ENCODE peak calls at places on chromosomes 4 and X, in four cellular contexts. B is GM12878, W is K562, R is HepG2. G is an unnamed sample.
A peak's percentile ranks its signal among the peaks of the same experiment; 100 is the strongest.

GRCh38 chr4:176538217-176538925 is 218.6 kb downstream of the SPCS3 start:
- DNase-seq in B (no peak), W (no peak), R (no peak), G (no peak)

GRCh38 chrX:13151806-13152510 is 107.5 kb upstream of the FAM9C start:
- DNase-seq in B (no peak), W (no peak), R (no peak), G (no peak)

GRCh38 chrX:115393271-115393670 is 103.8 kb downstream of the LUZP4 start:
- DNase-seq in B (no peak), W (no peak), R (peak; percentile 46), G (no peak)

GRCh38 chr4:10054571-10055041 is 33.3 kb upstream of the SLC2A9 start:
- DNase-seq in B (no peak), W (no peak), R (peak; percentile 48), G (no peak)

GRCh38 chr4:152246659-152247058 is 289.2 kb downstream of the FBXW7 start:
- DNase-seq in B (no peak), W (no peak), R (no peak), G (no peak)

GRCh38 chr4:142095886-142096605 is 459.7 kb downstream of the IL15 start:
- DNase-seq in B (no peak), W (no peak), R (no peak), G (no peak)

GRCh38 chr4:55125087-55125721 is at the start of gene KDR:
- DNase-seq in B (no peak), W (peak; percentile 12), R (no peak), G (peak; percentile 61)

GRCh38 chrX:50448565-50448964 is 22.1 kb downstream of the DGKK start:
- DNase-seq in B (no peak), W (peak; percentile 21), R (peak; percentile 62), G (peak; percentile 33)

GRCh38 chrX:63282077-63282476 is 69.1 kb downstream of the SPIN4 start:
- DNase-seq in B (no peak), W (no peak), R (no peak), G (no peak)

GRCh38 chrX:135086197-135086854 is 34.0 kb downstream of the ETDB start:
- DNase-seq in B (peak; percentile 15), W (peak; percentile 45), R (peak; percentile 39), G (peak; percentile 64)

GRCh38 chr4:180059216-180059881 is 2183.9 kb upstream of the TENM3 start:
- DNase-seq in B (no peak), W (no peak), R (no peak), G (peak; percentile 29)

GRCh38 chr4:1330761-1331590 is 16.0 kb upstream of the UVSSA start:
- DNase-seq in B (no peak), W (no peak), R (no peak), G (no peak)

GRCh38 chrX:123324628-123325027 is 140.6 kb downstream of the GRIA3 start:
- DNase-seq in B (no peak), W (no peak), R (no peak), G (no peak)

GRCh38 chr4:112213091-112213490 is 18.5 kb upstream of the AP1AR start:
- DNase-seq in B (no peak), W (no peak), R (peak; percentile 30), G (no peak)

GRCh38 chr4:15325987-15326386 is 101.8 kb upstream of the C1QTNF7 start:
- DNase-seq in B (no peak), W (no peak), R (no peak), G (no peak)

GRCh38 chr4:165368114-165368513 is 10.7 kb upstream of the CPE start:
- DNase-seq in B (no peak), W (no peak), R (no peak), G (peak; percentile 17)

GRCh38 chrX:10676239-10676971 is 56.0 kb upstream of the MID1 start:
- DNase-seq in B (no peak), W (no peak), R (no peak), G (no peak)

GRCh38 chrX:45347877-45348675 is 147.4 kb upstream of the DIPK2B start:
- DNase-seq in B (no peak), W (no peak), R (no peak), G (no peak)

GRCh38 chrX:143635915-143636314 is at the start of gene SLITRK4:
- DNase-seq in B (no peak), W (no peak), R (no peak), G (no peak)

GRCh38 chr4:1278336-1278670 is 11.4 kb upstream of the MAEA start:
- DNase-seq in B (no peak), W (no peak), R (no peak), G (no peak)

GRCh38 chr4:143587703-143588102 is 74.2 kb downstream of the SMARCA5 start:
- DNase-seq in B (no peak), W (no peak), R (no peak), G (no peak)

GRCh38 chr4:96154676-96155075 is 314.8 kb downstream of the PDHA2 start:
- DNase-seq in B (no peak), W (no peak), R (no peak), G (no peak)

GRCh38 chr4:3305610-3306371 is 13.0 kb downstream of the RGS12 start:
- DNase-seq in B (no peak), W (no peak), R (no peak), G (no peak)

GRCh38 chr4:6493668-6494304 is 21.4 kb upstream of the PPP2R2C start:
- DNase-seq in B (no peak), W (no peak), R (no peak), G (no peak)

GRCh38 chr4:26803462-26803861 is 57.2 kb upstream of the STIM2 start:
- DNase-seq in B (no peak), W (no peak), R (no peak), G (no peak)

GRCh38 chrX:39907964-39908616 is 189.7 kb downstream of the BCOR start:
- DNase-seq in B (no peak), W (no peak), R (peak; percentile 61), G (no peak)

GRCh38 chr4:186644737-186645261 is 78.9 kb downstream of the FAT1 start:
- DNase-seq in B (no peak), W (no peak), R (peak; percentile 80), G (no peak)

GRCh38 chr4:94409947-94410346 is 41.8 kb upstream of the PDLIM5 start:
- DNase-seq in B (no peak), W (no peak), R (no peak), G (no peak)

GRCh38 chrX:45850775-45851433 is 650.2 kb upstream of the DIPK2B start:
- DNase-seq in B (no peak), W (no peak), R (peak; percentile 6), G (peak; percentile 31)

GRCh38 chr4:129063640-129064039 is 29.7 kb downstream of the SCLT1 start:
- DNase-seq in B (no peak), W (no peak), R (no peak), G (no peak)

GRCh38 chrX:39850630-39851152 is 247.1 kb downstream of the BCOR start:
- DNase-seq in B (no peak), W (peak; percentile 75), R (no peak), G (no peak)

GRCh38 chrX:78759081-78759480 is 11.6 kb downstream of the LPAR4 start:
- DNase-seq in B (no peak), W (no peak), R (no peak), G (no peak)

GRCh38 chrX:17032351-17032750 is 85.9 kb downstream of the REPS2 start:
- DNase-seq in B (no peak), W (no peak), R (no peak), G (no peak)
- TF ChIP-seq TARDBP in B (no peak), W (no peak), R (no peak), G (no peak)

DNA sequence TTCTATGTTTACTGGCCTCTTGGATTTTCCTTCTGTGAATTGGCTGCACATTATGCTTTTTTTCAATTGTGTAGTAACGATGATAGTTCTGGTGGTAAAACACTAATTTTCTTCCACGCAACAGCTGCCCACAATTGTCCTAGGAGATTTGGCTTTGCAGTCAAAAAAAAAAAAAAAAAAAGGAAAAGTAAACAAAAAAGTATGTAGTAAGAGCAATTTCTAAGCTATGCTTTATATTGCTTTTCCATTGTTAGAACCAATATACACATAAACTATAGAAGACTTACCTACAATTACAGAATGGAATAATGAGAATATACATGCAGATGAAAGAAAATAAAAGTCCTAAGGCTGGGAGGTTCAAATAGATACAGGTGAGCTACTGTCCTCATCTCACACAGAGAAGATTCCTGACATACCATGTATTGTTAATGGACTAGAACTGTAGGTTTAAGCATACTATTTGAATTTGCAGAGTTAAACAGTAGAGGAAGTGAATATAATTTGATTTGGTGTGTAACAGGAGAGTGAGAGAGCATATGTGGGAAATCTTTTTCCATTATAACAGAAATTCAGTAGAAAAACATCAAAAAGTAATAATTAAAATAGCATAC is 976.2 kb downstream of the RAB28 start:
- DNase-seq in B (no peak), W (no peak), R (no peak), G (no peak)
- TF ChIP-seq BHLHE40 in B (no peak), W (no peak), R (no peak), G (no peak)

DNA sequence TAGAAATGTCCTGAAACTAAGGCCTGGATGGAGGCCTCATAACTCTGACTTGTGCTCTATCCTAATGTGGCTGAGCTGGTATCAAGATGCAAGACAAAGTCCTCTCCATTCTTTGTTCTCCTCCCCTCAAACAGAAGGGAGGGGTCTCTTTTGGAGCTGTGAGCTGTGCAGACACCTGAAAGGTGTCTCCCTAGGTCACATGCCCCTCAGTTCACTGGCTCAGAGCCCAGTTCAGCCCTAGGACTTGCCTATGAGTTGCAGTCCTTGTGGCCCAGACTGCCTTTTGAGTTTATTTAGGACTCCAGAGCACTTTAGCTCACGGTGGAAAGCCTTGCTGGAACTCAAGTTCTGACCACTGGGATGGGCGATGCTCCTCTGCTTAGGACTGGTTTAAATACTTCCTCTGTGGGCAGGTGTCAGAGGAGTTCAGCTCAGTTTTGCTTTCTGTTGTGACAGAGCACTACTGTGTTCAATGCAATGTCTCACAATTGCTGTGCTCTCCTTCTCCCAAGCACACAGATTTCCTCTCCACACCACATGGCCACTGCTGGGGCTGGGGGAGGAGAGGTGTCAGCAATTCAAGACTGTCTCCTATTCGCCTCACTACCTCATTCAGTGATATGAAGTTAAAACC is 84.8 kb upstream of the ZNF827 start:
- DNase-seq in B (peak; percentile 50), W (no peak), R (no peak), G (no peak)
- TF ChIP-seq TARDBP in B (no peak), W (no peak), R (no peak), G (no peak)

GRCh38 chr4:103021120-103021519 is 1.6 kb upstream of the SLC9B1 start:
- DNase-seq in B (no peak), W (no peak), R (no peak), G (no peak)
- TF ChIP-seq BHLHE40 in B (no peak), W (no peak), R (no peak), G (no peak)

GRCh38 chrX:57899064-57899463 is 11.2 kb downstream of the ZXDA start:
- DNase-seq in B (no peak), W (no peak), R (no peak), G (no peak)
- TF ChIP-seq TARDBP in B (no peak), W (no peak), R (no peak), G (no peak)

GRCh38 chrX:23513121-23513520 is 154.2 kb upstream of the PRDX4 start:
- DNase-seq in B (no peak), W (no peak), R (no peak), G (no peak)

GRCh38 chrX:23509256-23509655 is 158.0 kb upstream of the PRDX4 start:
- DNase-seq in B (no peak), W (no peak), R (no peak), G (no peak)

GRCh38 chrX:23515028-23515427 is 152.3 kb upstream of the PRDX4 start:
- DNase-seq in B (no peak), W (no peak), R (no peak), G (no peak)

GRCh38 chrX:23514082-23514481 is 153.2 kb upstream of the PRDX4 start:
- DNase-seq in B (no peak), W (no peak), R (no peak), G (no peak)

GRCh38 chrX:23511783-23512182 is 155.5 kb upstream of the PRDX4 start:
- DNase-seq in B (no peak), W (no peak), R (no peak), G (no peak)
- TF ChIP-seq BHLHE40 in B (no peak), W (no peak), R (no peak), G (no peak)

GRCh38 chrX:119755981-119756533 is 2.3 kb upstream of the SOWAHD start:
- DNase-seq in B (peak; percentile 85), W (no peak), R (peak; percentile 14), G (no peak)
- TF ChIP-seq TARDBP in B (no peak), W (no peak), R (no peak), G (no peak)